ENCODE peak calls at places on chromosomes 7 and 10, in ten cellular contexts. X is heart left ventricle, B is IMR-90, K is esophagus squamous epithelium, E is tibial nerve, S is ovary, Q is transverse colon, P is stomach, C is uterus, R is GM12878. G is an unnamed sample. For H3K4me1 and H3K36me3, the result is how much of the 10 kb centered on the place peaks cover.

GRCh38 chr10:2942937-2943336 is 124.4 kb upstream of the PFKP start:
- DNase-seq in K (no peak), Q (no peak), X (no peak), C (no peak), P (no peak), S (no peak), R (no peak), E (no peak), B (no peak), G (no peak)

GRCh38 chr10:30151581-30152389 is 92.4 kb upstream of the JCAD start:
- DNase-seq in K (no peak), Q (peak), P (no peak), B (peak), C (peak), R (no peak), S (no peak), X (peak), E (no peak), G (no peak)

GRCh38 chr10:107163904-107164861 is at the start of gene SORCS1:
- DNase-seq in S (no peak), E (no peak), C (peak), B (no peak), X (peak), K (no peak), Q (peak), P (no peak), R (no peak), G (peak)

GRCh38 chr7:134016942-134017303 is 110.2 kb upstream of the LRGUK start:
- DNase-seq in X (no peak), K (no peak), C (no peak), E (no peak), B (no peak), R (no peak), P (no peak), Q (no peak), S (no peak), G (no peak)

GRCh38 chr7:98251251-98251843 is 685 bp downstream of the TECPR1 start:
- DNase-seq in E (no peak), R (no peak), P (peak), Q (peak), B (no peak), X (peak), C (no peak), K (no peak), S (peak), G (peak)

GRCh38 chr10:127441350-127442219 is 107.5 kb upstream of the NPS start:
- DNase-seq in K (no peak), E (no peak), B (no peak), C (no peak), P (no peak), S (peak), R (no peak), Q (peak), X (no peak), G (peak)

GRCh38 chr7:96380111-96380512 is 58.2 kb upstream of the SLC25A13 start:
- DNase-seq in R (no peak), K (no peak), Q (no peak), B (no peak), S (no peak), X (no peak), E (no peak), C (no peak), P (no peak), G (no peak)

GRCh38 chr7:151704284-151704968 is 172.5 kb downstream of the PRKAG2 start:
- DNase-seq in C (no peak), B (no peak), X (no peak), S (no peak), E (no peak), R (no peak), P (no peak), Q (no peak), K (no peak), G (no peak)

GRCh38 chr10:110704070-110704469 is 59.9 kb downstream of the RBM20 start:
- DNase-seq in P (no peak), S (no peak), B (no peak), C (no peak), Q (no peak), E (no peak), X (no peak), R (no peak), K (no peak), G (no peak)
- H3K4me1 ChIP-seq in P (under half), S (under half), B (under half), C (under half), Q (under half), E (under half), X (under half), R (under half), K (under half), G (under half)

GRCh38 chr7:107999814-108000560 is 3.0 kb downstream of the LAMB1 start:
- DNase-seq in P (no peak), X (no peak), Q (no peak), R (no peak), K (no peak), E (no peak), B (peak), S (no peak), C (no peak), G (no peak)
- TF ChIP-seq POLR2A in P (no peak), X (no peak), Q (no peak), R (no peak), K (no peak), E (no peak), B (no peak), S (no peak), C (no peak), G (no peak)

GRCh38 chr10:11869211-11869610 is 46.1 kb downstream of the PROSER2 start:
- DNase-seq in E (no peak), R (no peak), C (no peak), Q (no peak), B (no peak), K (no peak), X (no peak), P (no peak), S (no peak), G (no peak)
- H3K36me3 ChIP-seq in E (under half), R (under half), C (under half), Q (under half), B (under half), K (under half), X (under half), P (under half), S (under half), G (under half)

GRCh38 chr7:142809671-142810070 is 38.9 kb downstream of the PRSS2 start:
- DNase-seq in S (no peak), R (no peak), X (no peak), K (no peak), E (no peak), P (no peak), Q (no peak), C (no peak), B (no peak), G (no peak)
- H3K4me1 ChIP-seq in S (under half), R (half or more), X (under half), K (under half), E (under half), P (under half), Q (under half), C (under half), B (under half), G (half or more)